ENCODE peak calls at places on chromosomes 4 and X, in seven cellular contexts. O is NCI-H1092 treated with DMSO at 0.1 percent for 48 hours; G is stimulated activated naive B cell treated with anti-CD40 and anti-IgM and Interleukin-4, amounts not matched to agents 10 μg/mL and 1 μg/mL and 100 μg/mL, for 72 hours; C is fibroblast of lung; U is G401; Z is mesenchymal stem cell; A is NCI-H1105. Q is an unnamed sample.

GRCh38 chr4:3372933-3373465 is 68.8 kb upstream of the HGFAC start:
- DNase-seq in O (no peak), G (peak), C (no peak), U (no peak), Z (no peak), A (no peak), Q (peak)

GRCh38 chr4:153488006-153488718 is 22.0 kb downstream of the TMEM131L start:
- DNase-seq in O (no peak), G (peak), C (peak), U (no peak), Z (no peak), A (no peak), Q (no peak)

GRCh38 chrX:19640693-19641374 is 125.5 kb upstream of the MAP3K15 start:
- DNase-seq in O (no peak), G (no peak), C (no peak), U (no peak), Z (no peak), A (no peak), Q (no peak)

GRCh38 chr4:53376900-53377299 is 541 bp upstream of the FIP1L1 start:
- DNase-seq in O (no peak), G (no peak), C (no peak), U (no peak), Z (no peak), A (no peak), Q (no peak)

GRCh38 chrX:143945171-143945570 is 61.3 kb downstream of the UBE2NL start:
- DNase-seq in O (no peak), G (no peak), C (no peak), U (no peak), Z (no peak), A (no peak), Q (no peak)

GRCh38 chr4:42048394-42048793 is 58.1 kb downstream of the SLC30A9 start:
- DNase-seq in O (no peak), G (no peak), C (peak), U (no peak), Z (peak), A (no peak), Q (no peak)

GRCh38 chr4:129344058-129344457 is 248.1 kb downstream of the C4orf33 start:
- DNase-seq in O (peak), G (no peak), C (peak), U (peak), Z (peak), A (no peak), Q (peak)

GRCh38 chr4:124275-125081 is at the start of gene ZNF718:
- DNase-seq in O (peak), G (peak), C (peak), U (peak), Z (peak), A (no peak), Q (peak)

GRCh38 chr4:76952631-76953587 is 3.4 kb downstream of the SEPTIN11 start:
- DNase-seq in O (no peak), G (no peak), C (no peak), U (no peak), Z (no peak), A (no peak), Q (no peak)

GRCh38 chr4:163167333-163167626 is 590 bp upstream of the NAF1 start:
- DNase-seq in O (no peak), G (no peak), C (peak), U (no peak), Z (no peak), A (no peak), Q (no peak)

GRCh38 chr4:148216866-148217814 is 225.1 kb downstream of the NR3C2 start:
- DNase-seq in O (no peak), G (no peak), C (peak), U (peak), Z (no peak), A (no peak), Q (no peak)

GRCh38 chr4:41750158-41750623 is 1.7 kb upstream of the PHOX2B start:
- DNase-seq in O (no peak), G (no peak), C (no peak), U (no peak), Z (no peak), A (peak), Q (no peak)

GRCh38 chr4:29467044-29467717 is 1253.0 kb upstream of the PCDH7 start:
- DNase-seq in O (no peak), G (no peak), C (no peak), U (no peak), Z (peak), A (no peak), Q (no peak)

GRCh38 chr4:6343950-6344408 is 74.3 kb downstream of the WFS1 start:
- DNase-seq in O (peak), G (no peak), C (peak), U (peak), Z (no peak), A (no peak), Q (no peak)

GRCh38 chr4:77078401-77078800 is 2.6 kb upstream of the CCNI start:
- DNase-seq in O (no peak), G (no peak), C (no peak), U (no peak), Z (no peak), A (no peak), Q (no peak)